ENCODE peak calls at places on chromosome 12, in ten cellular contexts. V, F, O, N, U, C, E, R, W and T are unnamed samples.

GRCh38 chr12:30420561-30420960 is 275.1 kb downstream of the IPO8 start:
- DNase-seq in V (no peak), F (no peak), O (no peak), N (no peak), U (no peak), C (no peak), E (no peak), R (no peak), W (no peak), T (no peak)

GRCh38 chr12:109947511-109947910 is 47.4 kb downstream of the TCHP start:
- DNase-seq in V (no peak), F (no peak), O (no peak), N (no peak), U (no peak), C (no peak), E (no peak), R (no peak), W (no peak), T (no peak)

GRCh38 chr12:45008211-45008610 is 42.7 kb downstream of the DBX2 start:
- DNase-seq in V (no peak), F (no peak), O (no peak), N (no peak), U (no peak), C (no peak), E (no peak), R (no peak), W (no peak), T (no peak)

GRCh38 chr12:47881041-47881440 is 23.8 kb downstream of the VDR start:
- DNase-seq in V (no peak), F (no peak), O (no peak), N (no peak), U (no peak), C (no peak), E (no peak), R (no peak), W (no peak), T (no peak)

GRCh38 chr12:132560831-132561783 is 49.3 kb downstream of the LRCOL1 start:
- DNase-seq in V (peak), F (peak), O (no peak), N (peak), U (peak), C (peak), E (peak), R (peak), W (no peak), T (no peak)

GRCh38 chr12:49946086-49946485 is 4.5 kb upstream of the AQP2 start:
- DNase-seq in V (no peak), F (no peak), O (no peak), N (no peak), U (peak), C (no peak), E (no peak), R (peak), W (no peak), T (no peak)

GRCh38 chr12:113142173-113142885 is 6.8 kb upstream of the RASAL1 start:
- DNase-seq in V (no peak), F (no peak), O (no peak), N (peak), U (peak), C (no peak), E (peak), R (no peak), W (no peak), T (no peak)

GRCh38 chr12:69688496-69689427 is 10.3 kb downstream of the BEST3 start:
- DNase-seq in V (no peak), F (peak), O (peak), N (peak), U (peak), C (no peak), E (peak), R (peak), W (peak), T (peak)

GRCh38 chr12:5654019-5654418 is 222.1 kb downstream of the NTF3 start:
- DNase-seq in V (no peak), F (no peak), O (no peak), N (no peak), U (no peak), C (no peak), E (peak), R (no peak), W (no peak), T (no peak)

GRCh38 chr12:106954462-106955376 is 988 bp upstream of the TMEM263 start:
- DNase-seq in V (peak), F (no peak), O (no peak), N (peak), U (peak), C (peak), E (peak), R (peak), W (peak), T (peak)

GRCh38 chr12:78530065-78530765 is 334.4 kb upstream of the SYT1 start:
- DNase-seq in V (no peak), F (no peak), O (no peak), N (no peak), U (no peak), C (no peak), E (no peak), R (no peak), W (no peak), T (no peak)

GRCh38 chr12:74890237-74890599 is 319.4 kb downstream of the KCNC2 start:
- DNase-seq in V (no peak), F (peak), O (no peak), N (no peak), U (no peak), C (no peak), E (peak), R (no peak), W (no peak), T (no peak)

GRCh38 chr12:71873821-71874220 is 34.3 kb downstream of the TBC1D15 start:
- DNase-seq in V (no peak), F (no peak), O (no peak), N (no peak), U (no peak), C (no peak), E (no peak), R (no peak), W (no peak), T (no peak)

GRCh38 chr12:113347892-113348291 is 10.5 kb upstream of the PLBD2 start:
- DNase-seq in V (no peak), F (no peak), O (no peak), N (no peak), U (no peak), C (no peak), E (no peak), R (no peak), W (no peak), T (no peak)

GRCh38 chr12:112524676-112525425 is 106.1 kb downstream of the PTPN11 start:
- DNase-seq in V (no peak), F (peak), O (no peak), N (no peak), U (no peak), C (no peak), E (no peak), R (no peak), W (no peak), T (no peak)

GRCh38 chr12:102461501-102461900 is 18.9 kb downstream of the IGF1 start:
- DNase-seq in V (no peak), F (no peak), O (no peak), N (no peak), U (no peak), C (no peak), E (no peak), R (no peak), W (no peak), T (no peak)

GRCh38 chr12:86148071-86148470 is 108.1 kb downstream of the MGAT4C start:
- DNase-seq in V (no peak), F (no peak), O (no peak), N (no peak), U (no peak), C (no peak), E (no peak), R (no peak), W (no peak), T (no peak)

GRCh38 chr12:389138-390096 is at the start of gene KDM5A:
- DNase-seq in V (peak), F (peak), O (peak), N (peak), U (peak), C (peak), E (peak), R (peak), W (peak), T (peak)

GRCh38 chr12:15558915-15559528 is 230.2 kb downstream of the EPS8 start:
- DNase-seq in V (no peak), F (no peak), O (no peak), N (no peak), U (no peak), C (no peak), E (no peak), R (peak), W (no peak), T (no peak)

GRCh38 chr12:3595721-3596120 is 104.7 kb downstream of the PRMT8 start:
- DNase-seq in V (no peak), F (no peak), O (no peak), N (no peak), U (no peak), C (no peak), E (no peak), R (no peak), W (no peak), T (no peak)

GRCh38 chr12:69534389-69534822 is 50.9 kb upstream of the CCT2 start:
- DNase-seq in V (no peak), F (peak), O (peak), N (no peak), U (peak), C (no peak), E (peak), R (peak), W (peak), T (peak)

GRCh38 chr12:120711411-120711810 is 1.2 kb downstream of the UNC119B start:
- DNase-seq in V (no peak), F (no peak), O (no peak), N (no peak), U (no peak), C (no peak), E (no peak), R (no peak), W (no peak), T (no peak)

GRCh38 chr12:4780624-4781023 is 60.4 kb downstream of the GALNT8 start:
- DNase-seq in V (no peak), F (no peak), O (no peak), N (peak), U (no peak), C (no peak), E (no peak), R (no peak), W (no peak), T (peak)

GRCh38 chr12:48999371-49000131 is at the start of gene DDN:
- DNase-seq in V (peak), F (peak), O (no peak), N (no peak), U (no peak), C (no peak), E (no peak), R (peak), W (no peak), T (no peak)

GRCh38 chr12:7146906-7147305 is 16.7 kb downstream of the CLSTN3 start:
- DNase-seq in V (no peak), F (no peak), O (no peak), N (no peak), U (no peak), C (no peak), E (peak), R (no peak), W (no peak), T (no peak)

GRCh38 chr12:56387152-56387551 is 24.5 kb upstream of the APOF start:
- DNase-seq in V (no peak), F (no peak), O (no peak), N (no peak), U (no peak), C (no peak), E (no peak), R (no peak), W (no peak), T (no peak)

GRCh38 chr12:117484901-117485300 is 123.5 kb upstream of the NOS1 start:
- DNase-seq in V (no peak), F (no peak), O (no peak), N (no peak), U (no peak), C (no peak), E (no peak), R (no peak), W (no peak), T (no peak)

GRCh38 chr12:459430-460258 is at the start of gene B4GALNT3:
- DNase-seq in V (peak), F (peak), O (no peak), N (peak), U (peak), C (peak), E (peak), R (peak), W (peak), T (peak)

GRCh38 chr12:66239295-66239694 is 50.3 kb downstream of the IRAK3 start:
- DNase-seq in V (no peak), F (no peak), O (no peak), N (no peak), U (no peak), C (no peak), E (no peak), R (no peak), W (no peak), T (no peak)